ENCODE peak calls at places on chromosomes 4 and X, in nine cellular contexts. O is IMR-90, U is GM23338, R is AG04449, B is body of pancreas, Q is osteocyte, V is lower leg skin, N is A549, Y is pancreas. H is an unnamed sample.

GRCh38 chr4:4919926-4920325 is 60.5 kb downstream of the MSX1 start:
- DNase-seq in Y (no peak), B (no peak), N (no peak), Q (peak; percentile 79), V (peak; percentile 46), R (no peak), O (no peak), U (no peak), H (no peak)

GRCh38 chr4:61992351-61992750 is 792.2 kb downstream of the ADGRL3 start:
- DNase-seq in U (peak; percentile 56), V (no peak), R (no peak), Q (no peak), O (no peak), B (no peak), N (no peak), Y (no peak), H (no peak)

GRCh38 chr4:83112678-83113428 is 1.7 kb downstream of the PLAC8 start:
- DNase-seq in R (no peak), N (no peak), U (peak; percentile 33), Y (no peak), B (no peak), Q (no peak), V (no peak), O (peak; percentile 12), H (peak; percentile 19)

GRCh38 chr4:114582625-114583024 is 16.0 kb upstream of the UGT8 start:
- DNase-seq in U (no peak), B (no peak), V (no peak), N (no peak), Q (no peak), R (no peak), O (no peak), Y (no peak), H (no peak)

GRCh38 chr4:48439988-48440387 is 43.2 kb upstream of the SLC10A4 start:
- DNase-seq in V (no peak), U (no peak), Q (no peak), O (no peak), N (no peak), Y (no peak), R (no peak), B (no peak), H (peak; percentile 5)

GRCh38 chrX:8783100-8784098 is 17.8 kb downstream of the FAM9A start:
- DNase-seq in Q (no peak), O (peak; percentile 4), R (no peak), U (peak; percentile 79), V (no peak), N (peak; percentile 11), B (peak; percentile 46), Y (peak; percentile 49), H (no peak)

GRCh38 chr4:183289688-183290087 is 30.4 kb downstream of the CLDN22 start:
- DNase-seq in U (peak; percentile 49), R (no peak), B (no peak), Q (no peak), N (peak; percentile 16), Y (no peak), V (no peak), O (no peak), H (no peak)

GRCh38 chrX:131763674-131764073 is 219.8 kb downstream of the OR13H1 start:
- DNase-seq in B (peak; percentile 91), N (peak; percentile 69), Y (no peak), R (no peak), U (no peak), V (no peak), O (peak; percentile 85), Q (peak; percentile 64), H (peak; percentile 79)

GRCh38 chrX:42399632-42400024 is 378.3 kb downstream of the PPP1R2C start:
- DNase-seq in U (no peak), R (no peak), O (no peak), V (no peak), B (no peak), N (no peak), Y (no peak), Q (no peak), H (no peak)

GRCh38 chrX:45781901-45782553 is 581.4 kb upstream of the DIPK2B start:
- DNase-seq in N (peak; percentile 43), Q (no peak), R (no peak), O (peak; percentile 84), B (no peak), U (peak; percentile 18), V (no peak), Y (no peak), H (peak; percentile 86)
- TF ChIP-seq CTCF in N (peak; percentile 39), Q (peak; percentile 63), R (peak; percentile 28), O (peak; percentile 40), B (no peak), U (no peak), V (no peak), Y (no peak), H (peak; percentile 32)

GRCh38 chrX:150446151-150446550 is 83.0 kb downstream of the MAMLD1 start:
- DNase-seq in B (no peak), N (no peak), Y (no peak), U (no peak), R (no peak), V (no peak), O (no peak), Q (no peak), H (no peak)

GRCh38 chrX:150446995-150447394 is 83.9 kb downstream of the MAMLD1 start:
- DNase-seq in U (no peak), Q (no peak), N (no peak), O (peak; percentile 43), R (no peak), Y (no peak), V (no peak), B (no peak), H (peak; percentile 20)

GRCh38 chrX:150451953-150452352 is 88.8 kb downstream of the MAMLD1 start:
- DNase-seq in O (no peak), Q (no peak), V (no peak), R (no peak), Y (no peak), U (no peak), B (no peak), N (no peak), H (no peak)

GRCh38 chrX:150450519-150451177 is 87.5 kb downstream of the MAMLD1 start:
- DNase-seq in Q (no peak), N (no peak), B (no peak), R (no peak), Y (no peak), V (no peak), U (no peak), O (no peak), H (no peak)

DNA sequence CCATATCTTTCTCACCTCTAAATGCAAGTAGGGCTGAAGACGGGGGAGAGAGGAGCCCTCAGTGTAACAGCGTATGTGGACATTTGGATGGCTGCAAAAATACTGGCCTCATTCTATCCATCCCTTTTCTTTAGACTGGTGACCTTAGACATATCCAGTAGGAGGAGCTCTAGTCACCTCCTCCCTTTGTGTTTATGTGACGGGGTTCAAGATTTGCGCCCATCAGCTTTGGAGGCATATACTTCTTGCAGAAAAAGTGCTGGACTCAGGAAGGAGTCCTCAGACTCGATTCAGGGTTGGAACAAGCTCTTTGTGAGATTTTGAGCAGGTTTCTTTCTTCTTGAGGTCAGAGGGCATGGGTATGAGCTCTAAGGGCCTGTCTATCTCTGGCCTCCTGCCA is 86.2 kb downstream of the MAMLD1 start:
- DNase-seq in U (peak; percentile 23), R (no peak), Q (no peak), O (no peak), V (no peak), B (no peak), Y (no peak), N (no peak), H (no peak)
- TF ChIP-seq CTCF in U (peak; percentile 43), R (no peak), Q (no peak), O (no peak), V (no peak), B (no peak), Y (no peak), N (peak; percentile 13), H (no peak)

GRCh38 chrX:107542500-107542899 is 85.8 kb upstream of the PRPS1 start:
- DNase-seq in V (no peak), N (no peak), R (no peak), Q (no peak), B (no peak), U (peak; percentile 71), Y (no peak), O (peak; percentile 34), H (no peak)
- TF ChIP-seq CTCF in V (no peak), N (no peak), R (peak; percentile 16), Q (peak; percentile 12), B (no peak), U (peak; percentile 24), Y (no peak), O (peak; percentile 29), H (peak; percentile 24)

DNA sequence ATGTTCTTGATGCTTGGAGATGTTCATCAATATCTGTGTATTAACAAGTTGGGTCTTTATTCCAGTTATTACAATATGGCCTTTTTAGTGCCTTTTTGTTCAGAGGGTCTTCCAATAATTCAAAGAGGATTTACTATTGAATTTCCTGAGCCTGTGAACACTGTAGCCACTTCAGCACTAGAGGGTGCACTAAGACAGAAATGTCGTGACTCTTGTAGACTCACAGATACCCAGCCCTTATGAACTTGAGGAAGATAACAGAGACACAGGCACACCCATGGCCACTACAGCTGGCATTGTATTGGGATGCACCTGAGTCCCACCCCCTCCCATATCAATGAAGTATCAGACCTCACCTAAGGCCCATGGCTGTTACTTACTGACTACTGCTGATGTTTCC is 54.4 kb upstream of the ACTRT1 start:
- DNase-seq in Q (no peak), R (no peak), O (no peak), U (peak; percentile 50), B (no peak), N (peak; percentile 0), Y (no peak), V (no peak), H (no peak)
- TF ChIP-seq CTCF in Q (peak; percentile 20), R (no peak), O (no peak), U (peak; percentile 55), B (no peak), N (peak; percentile 29), Y (no peak), V (no peak), H (no peak)

GRCh38 chrX:23907496-23908218 is at the start of the genes APOO and CXorf58:
- DNase-seq in V (peak; percentile 80), U (peak; percentile 92), B (peak; percentile 93), Y (peak; percentile 95), Q (peak; percentile 99), O (peak; percentile 87), R (no peak), N (peak; percentile 82), H (peak; percentile 91)

GRCh38 chrX:23907106-23907495 is 637 bp downstream of the APOO start:
- DNase-seq in O (no peak), R (no peak), U (peak; percentile 47), N (no peak), Y (no peak), B (no peak), V (no peak), Q (no peak), H (no peak)

GRCh38 chrX:23904096-23904495 is 3.6 kb downstream of the APOO start:
- DNase-seq in V (no peak), B (no peak), O (peak; percentile 40), R (no peak), U (no peak), Q (no peak), Y (no peak), N (no peak), H (no peak)

GRCh38 chrX:23911436-23911835 is 3.6 kb downstream of the CXorf58 start:
- DNase-seq in R (no peak), O (no peak), Y (no peak), U (no peak), B (no peak), N (no peak), Q (no peak), V (no peak), H (no peak)

GRCh38 chrX:23908219-23909003 is 605 bp downstream of the CXorf58 start:
- DNase-seq in V (no peak), O (no peak), Q (no peak), B (peak; percentile 20), R (no peak), N (no peak), U (peak; percentile 53), Y (no peak), H (no peak)
- TF ChIP-seq CTCF in V (no peak), O (peak; percentile 9), Q (peak; percentile 51), B (no peak), R (no peak), N (no peak), U (peak; percentile 62), Y (no peak), H (peak; percentile 35)

H was measured in fibroblast of villous mesenchyme.